ENCODE peak calls at places on chromosomes 1 and 21, in ten cellular contexts. H, I, Q, K, J, S, B, R, Y and V are unnamed samples. For H3K36me3, the result is how much of the 10 kb centered on the place peaks cover.

GRCh38 chr1:229420765-229421164 is 13.1 kb downstream of the ACTA1 start:
- DNase-seq in H (no peak), I (no peak), Q (no peak), K (no peak), J (no peak), S (no peak), B (no peak), R (no peak), Y (no peak), V (no peak)

GRCh38 chr1:145999321-146000024 is 3.1 kb upstream of the TXNIP start:
- DNase-seq in H (peak), I (no peak), Q (no peak), K (no peak), J (no peak), S (no peak), B (no peak), R (no peak), Y (no peak), V (no peak)

GRCh38 chr1:214327519-214327918 is 46.6 kb downstream of the SMYD2 start:
- DNase-seq in H (no peak), I (no peak), Q (peak), K (no peak), J (no peak), S (peak), B (no peak), R (no peak), Y (no peak), V (peak)

GRCh38 chr1:54944610-54945392 is 35.6 kb upstream of the TMEM61 start:
- DNase-seq in H (peak), I (peak), Q (peak), K (peak), J (peak), S (peak), B (peak), R (peak), Y (peak), V (peak)

GRCh38 chr1:26177182-26177684 is at the start of gene CNKSR1:
- DNase-seq in H (peak), I (no peak), Q (no peak), K (peak), J (peak), S (no peak), B (no peak), R (no peak), Y (peak), V (no peak)

GRCh38 chr1:118158918-118159317 is 26.1 kb downstream of the SPAG17 start:
- DNase-seq in H (no peak), I (no peak), Q (no peak), K (no peak), J (no peak), S (no peak), B (peak), R (no peak), Y (peak), V (no peak)

GRCh38 chr1:179754031-179754624 is 11.0 kb downstream of the FAM163A start:
- DNase-seq in H (no peak), I (no peak), Q (no peak), K (no peak), J (no peak), S (no peak), B (peak), R (no peak), Y (peak), V (no peak)

GRCh38 chr21:32888971-32889370 is 117.4 kb upstream of the PAXBP1 start:
- DNase-seq in H (no peak), I (no peak), Q (no peak), K (no peak), J (no peak), S (no peak), B (no peak), R (no peak), Y (no peak), V (no peak)

GRCh38 chr1:63674865-63675815 is 81.9 kb downstream of the PGM1 start:
- DNase-seq in H (peak), I (peak), Q (peak), K (no peak), J (no peak), S (no peak), B (no peak), R (no peak), Y (no peak), V (peak)

GRCh38 chr1:230806552-230806951 is 59.4 kb downstream of the CAPN9 start:
- DNase-seq in H (no peak), I (no peak), Q (no peak), K (no peak), J (no peak), S (peak), B (no peak), R (no peak), Y (no peak), V (no peak)

GRCh38 chr1:30885580-30886513 is 22.7 kb downstream of the SDC3 start:
- DNase-seq in H (no peak), I (no peak), Q (no peak), K (no peak), J (no peak), S (no peak), B (no peak), R (no peak), Y (no peak), V (no peak)

GRCh38 chr1:115462677-115463076 is 124.6 kb upstream of the NGF start:
- DNase-seq in H (no peak), I (no peak), Q (no peak), K (no peak), J (no peak), S (no peak), B (no peak), R (no peak), Y (no peak), V (no peak)

GRCh38 chr1:8974551-8974950 is 28.9 kb downstream of the CA6 start:
- DNase-seq in H (no peak), I (no peak), Q (no peak), K (no peak), J (no peak), S (no peak), B (no peak), R (no peak), Y (no peak), V (no peak)

GRCh38 chr1:159205225-159205624 is 550 bp downstream of the ACKR1 start:
- DNase-seq in H (no peak), I (no peak), Q (no peak), K (no peak), J (no peak), S (no peak), B (no peak), R (no peak), Y (no peak), V (no peak)

GRCh38 chr1:153343811-153344717 is 4.6 kb downstream of the PGLYRP4 start:
- DNase-seq in H (no peak), I (no peak), Q (no peak), K (no peak), J (no peak), S (no peak), B (no peak), R (no peak), Y (no peak), V (no peak)

GRCh38 chr1:2135425-2135824 is 59.1 kb downstream of the FAAP20 start:
- DNase-seq in H (peak), I (peak), Q (peak), K (peak), J (peak), S (peak), B (peak), R (peak), Y (peak), V (peak)

GRCh38 chr1:14340244-14340800 is 258.2 kb upstream of the KAZN start:
- DNase-seq in H (no peak), I (no peak), Q (no peak), K (no peak), J (no peak), S (no peak), B (no peak), R (no peak), Y (no peak), V (no peak)

GRCh38 chr1:111596499-111596898 is 23.1 kb upstream of the RAP1A start:
- DNase-seq in H (no peak), I (no peak), Q (no peak), K (no peak), J (no peak), S (no peak), B (no peak), R (no peak), Y (no peak), V (no peak)

GRCh38 chr1:116910379-116911165 is 856 bp downstream of the PTGFRN start:
- DNase-seq in H (peak), I (peak), Q (peak), K (peak), J (peak), S (peak), B (no peak), R (peak), Y (peak), V (peak)

GRCh38 chr1:25680701-25681100 is 64.1 kb downstream of the MAN1C1 start:
- DNase-seq in H (no peak), I (no peak), Q (no peak), K (no peak), J (no peak), S (no peak), B (no peak), R (no peak), Y (no peak), V (no peak)

GRCh38 chr1:68571499-68571898 is 74.6 kb upstream of the DEPDC1 start:
- DNase-seq in H (no peak), I (no peak), Q (no peak), K (no peak), J (no peak), S (no peak), B (peak), R (no peak), Y (peak), V (no peak)

GRCh38 chr1:198809247-198809646 is 170.4 kb downstream of the PTPRC start:
- DNase-seq in H (no peak), I (no peak), Q (no peak), K (no peak), J (no peak), S (no peak), B (no peak), R (no peak), Y (no peak), V (no peak)

GRCh38 chr1:157170677-157171515 is 32.7 kb upstream of the ETV3 start:
- DNase-seq in H (peak), I (no peak), Q (no peak), K (peak), J (peak), S (no peak), B (peak), R (no peak), Y (peak), V (peak)

GRCh38 chr1:67716800-67717199 is 31.8 kb downstream of the GADD45A start:
- DNase-seq in H (peak), I (no peak), Q (no peak), K (no peak), J (no peak), S (no peak), B (no peak), R (no peak), Y (peak), V (no peak)

GRCh38 chr1:162716123-162716522 is 74.4 kb upstream of the HSD17B7 start:
- DNase-seq in H (peak), I (peak), Q (no peak), K (no peak), J (no peak), S (no peak), B (no peak), R (peak), Y (no peak), V (no peak)

GRCh38 chr21:17523007-17523451 is 10.2 kb downstream of the CXADR start:
- DNase-seq in H (no peak), I (no peak), Q (no peak), K (no peak), J (peak), S (no peak), B (no peak), R (no peak), Y (no peak), V (no peak)

GRCh38 chr21:34936299-34936698 is 112.8 kb downstream of the RUNX1 start:
- DNase-seq in H (no peak), I (no peak), Q (no peak), K (no peak), J (no peak), S (no peak), B (no peak), R (no peak), Y (no peak), V (no peak)

GRCh38 chr1:86718786-86719185 is 14.4 kb downstream of the SH3GLB1 start:
- DNase-seq in H (no peak), I (no peak), Q (no peak), K (no peak), J (no peak), S (no peak), B (no peak), R (no peak), Y (no peak), V (no peak)
- H3K36me3 ChIP-seq in H (under half), I (half or more), Q (under half), K (half or more), J (under half), S (under half), B (under half), R (under half), Y (under half), V (under half)

DNA sequence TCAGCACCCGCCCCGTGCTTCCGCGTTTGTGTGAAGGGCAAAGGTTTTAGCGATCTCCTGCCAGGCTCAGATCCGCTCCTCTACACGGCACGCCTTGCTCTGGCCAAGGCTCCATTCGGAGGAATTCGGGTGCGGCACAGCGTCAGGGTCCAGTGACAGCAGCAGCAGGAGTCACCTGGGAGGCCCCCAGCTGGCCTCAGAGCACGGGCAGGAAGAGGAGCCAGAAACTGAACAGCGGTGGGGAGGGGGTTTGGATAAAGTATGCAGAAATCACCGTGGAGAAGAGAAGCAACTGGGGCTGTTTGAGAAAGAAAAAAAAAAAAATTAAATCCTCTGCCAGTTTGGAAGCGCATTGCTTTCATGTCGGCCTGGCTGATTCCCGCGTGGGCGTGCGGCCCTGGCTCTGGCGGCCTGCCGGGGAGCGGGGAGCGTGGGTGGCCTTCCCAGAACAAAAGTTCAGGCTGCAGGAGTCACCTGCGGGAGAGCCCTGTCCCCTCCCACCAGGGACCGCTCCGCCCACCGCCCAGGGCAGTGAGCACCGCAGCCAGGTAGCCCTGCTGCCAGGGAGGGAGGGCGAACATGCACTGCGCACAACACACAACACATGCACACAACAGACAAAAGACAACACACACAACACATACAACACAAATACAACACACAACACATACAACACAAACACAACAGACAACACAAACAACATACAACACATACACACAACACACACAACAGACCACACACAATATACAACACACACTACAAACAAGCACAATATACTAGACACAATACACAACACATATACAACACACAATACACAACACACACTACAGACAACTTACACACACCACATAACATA is 107.6 kb downstream of the ETS2 start:
- DNase-seq in H (peak), I (peak), Q (peak), K (peak), J (peak), S (peak), B (no peak), R (peak), Y (peak), V (peak)
- H3K4me3 ChIP-seq in H (no peak), I (peak), Q (no peak), K (peak), J (peak), S (no peak), B (peak), R (peak), Y (no peak), V (no peak)

GRCh38 chr1:150791587-150791986 is 16.5 kb downstream of the CTSK start:
- DNase-seq in H (no peak), I (no peak), Q (no peak), K (no peak), J (no peak), S (no peak), B (no peak), R (no peak), Y (no peak), V (no peak)
- TF ChIP-seq CTCF in H (no peak), I (no peak), Q (no peak), K (no peak), J (no peak), S (no peak), B (no peak), R (no peak), Y (no peak), V (no peak)

DNA sequence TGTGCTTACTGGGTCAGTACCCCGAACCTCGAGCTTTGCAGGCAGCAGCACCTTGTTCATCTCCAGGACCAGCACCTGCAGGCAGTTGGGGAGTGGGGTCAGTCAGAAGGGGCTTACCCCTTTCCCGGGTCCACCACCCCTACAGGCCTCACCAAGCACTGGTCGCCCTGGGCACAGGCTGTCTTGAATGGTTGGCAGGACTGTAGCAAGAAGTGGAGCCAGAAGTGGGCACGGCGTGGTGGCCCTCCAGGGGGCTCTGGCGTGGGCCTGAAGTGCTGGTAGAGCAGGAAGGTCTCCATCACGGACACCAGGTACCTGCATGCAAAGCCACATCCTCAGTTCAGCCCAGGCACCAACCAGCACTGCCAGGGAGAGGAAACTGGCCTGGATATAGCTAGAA is 5.2 kb downstream of the MAP3K6 start:
- DNase-seq in H (no peak), I (no peak), Q (no peak), K (no peak), J (no peak), S (no peak), B (no peak), R (no peak), Y (no peak), V (no peak)
- H3K36me3 ChIP-seq in H (under half), I (half or more), Q (under half), K (half or more), J (under half), S (half or more), B (under half), R (under half), Y (under half), V (under half)

GRCh38 chr1:197774691-197775281 is 494 bp downstream of the DENND1B start:
- DNase-seq in H (peak), I (no peak), Q (peak), K (peak), J (peak), S (no peak), B (no peak), R (peak), Y (peak), V (peak)

GRCh38 chr1:197773856-197774255 is 1.4 kb downstream of the DENND1B start:
- DNase-seq in H (no peak), I (no peak), Q (no peak), K (no peak), J (no peak), S (no peak), B (no peak), R (no peak), Y (no peak), V (no peak)

GRCh38 chr1:197775282-197776262 is at the start of gene DENND1B:
- DNase-seq in H (peak), I (peak), Q (peak), K (peak), J (peak), S (no peak), B (no peak), R (peak), Y (peak), V (peak)

GRCh38 chr1:197778326-197778922 is 3.1 kb upstream of the DENND1B start:
- DNase-seq in H (no peak), I (no peak), Q (no peak), K (no peak), J (no peak), S (no peak), B (no peak), R (no peak), Y (no peak), V (no peak)

DNA sequence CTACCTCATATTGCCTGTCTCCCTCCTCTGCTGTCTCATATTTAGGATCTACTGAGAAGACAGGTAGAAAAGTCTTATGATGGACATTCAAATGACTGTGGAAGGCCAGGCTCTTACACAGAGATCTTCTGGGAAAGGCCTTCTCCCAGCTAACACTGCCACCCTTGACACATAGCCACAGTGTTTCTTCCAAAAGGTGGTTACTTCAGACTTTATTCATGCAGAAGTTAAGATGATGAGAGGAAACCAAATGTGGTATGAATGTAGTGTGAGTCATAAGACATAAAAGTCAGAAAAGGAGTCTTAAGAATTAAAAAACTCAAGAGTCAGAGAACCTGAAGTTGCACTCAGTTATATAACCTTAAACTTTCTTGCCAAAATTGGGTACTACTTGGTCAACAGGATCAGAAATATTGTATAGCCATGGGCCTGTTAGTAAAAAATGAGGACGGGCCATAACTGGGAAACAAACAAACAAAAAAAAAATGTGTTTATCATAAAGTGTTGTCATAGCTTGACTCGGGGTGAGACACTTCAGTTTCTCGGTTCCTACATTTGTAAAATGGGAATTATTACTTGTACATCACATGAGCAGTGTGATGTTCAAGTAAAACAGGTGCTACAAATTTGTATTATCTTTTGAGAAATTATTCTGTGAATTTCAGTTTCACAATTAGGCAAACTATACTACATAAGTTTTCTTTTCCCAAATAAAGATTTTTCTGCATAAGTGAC is 1.2 kb upstream of the DENND1B start:
- DNase-seq in H (no peak), I (no peak), Q (no peak), K (no peak), J (no peak), S (no peak), B (no peak), R (no peak), Y (peak), V (no peak)
- H3K4me3 ChIP-seq in H (no peak), I (no peak), Q (no peak), K (no peak), J (no peak), S (no peak), B (no peak), R (no peak), Y (no peak), V (no peak)

GRCh38 chr1:88936223-88936523 is 44.8 kb upstream of the GTF2B start:
- DNase-seq in H (no peak), I (no peak), Q (no peak), K (no peak), J (no peak), S (no peak), B (no peak), R (no peak), Y (no peak), V (no peak)
- TF ChIP-seq CTCF in H (no peak), I (no peak), Q (no peak), K (no peak), J (no peak), S (peak), B (no peak), R (no peak), Y (no peak), V (no peak)